ENCODE peak calls at places on chromosomes 1 and 21, in five cellular contexts. One of them, this sample, is unnamed.

GRCh38 chr1:27235827-27236226 is 1.4 kb downstream of the WDTC1 start:
- DNase-seq in posterior vena cava: no peak
- DNase-seq in RPMI7951: no peak
- DNase-seq in H54: no peak
- DNase-seq in endothelial cell: no peak
- DNase-seq in this sample: no peak

GRCh38 chr21:46029201-46029924 is 47.8 kb downstream of the COL6A1 start:
- DNase-seq in posterior vena cava: no peak
- DNase-seq in RPMI7951: no peak
- DNase-seq in H54: no peak
- DNase-seq in endothelial cell: no peak
- DNase-seq in this sample: no peak

GRCh38 chr1:63327417-63328139 is 5.2 kb downstream of the FOXD3 start:
- DNase-seq in posterior vena cava: no peak
- DNase-seq in RPMI7951: peak
- DNase-seq in H54: peak
- DNase-seq in endothelial cell: peak
- DNase-seq in this sample: peak

GRCh38 chr1:153805042-153805745 is 30.0 kb downstream of the SLC27A3 start:
- DNase-seq in posterior vena cava: no peak
- DNase-seq in RPMI7951: peak
- DNase-seq in H54: peak
- DNase-seq in endothelial cell: no peak
- DNase-seq in this sample: peak

GRCh38 chr1:12460911-12461621 is 156.9 kb downstream of the DHRS3 start:
- DNase-seq in posterior vena cava: peak
- DNase-seq in RPMI7951: no peak
- DNase-seq in H54: no peak
- DNase-seq in endothelial cell: no peak
- DNase-seq in this sample: peak

GRCh38 chr1:156592158-156592909 is 758 bp downstream of the NAXE start:
- DNase-seq in posterior vena cava: no peak
- DNase-seq in RPMI7951: no peak
- DNase-seq in H54: no peak
- DNase-seq in endothelial cell: no peak
- DNase-seq in this sample: no peak

GRCh38 chr1:160860840-160861505 is 1.7 kb downstream of the CD244 start:
- DNase-seq in posterior vena cava: no peak
- DNase-seq in RPMI7951: no peak
- DNase-seq in H54: no peak
- DNase-seq in endothelial cell: no peak
- DNase-seq in this sample: no peak

GRCh38 chr1:52632732-52633290 is at the start of gene SHISAL2A:
- DNase-seq in posterior vena cava: no peak
- DNase-seq in RPMI7951: no peak
- DNase-seq in H54: no peak
- DNase-seq in endothelial cell: peak
- DNase-seq in this sample: peak

GRCh38 chr21:43921602-43921978 is 56.6 kb downstream of the AGPAT3 start:
- DNase-seq in posterior vena cava: no peak
- DNase-seq in RPMI7951: no peak
- DNase-seq in H54: no peak
- DNase-seq in endothelial cell: no peak
- DNase-seq in this sample: no peak

GRCh38 chr1:183470147-183470960 is 1.9 kb upstream of the SMG7 start:
- DNase-seq in posterior vena cava: peak
- DNase-seq in RPMI7951: peak
- DNase-seq in H54: peak
- DNase-seq in endothelial cell: peak
- DNase-seq in this sample: peak

GRCh38 chr1:156226116-156226538 is 13.3 kb downstream of the PMF1 start:
- DNase-seq in posterior vena cava: no peak
- DNase-seq in RPMI7951: no peak
- DNase-seq in H54: no peak
- DNase-seq in endothelial cell: no peak
- DNase-seq in this sample: no peak

GRCh38 chr1:93591291-93591832 is 90.3 kb downstream of the BCAR3 start:
- DNase-seq in posterior vena cava: no peak
- DNase-seq in RPMI7951: no peak
- DNase-seq in H54: no peak
- DNase-seq in endothelial cell: no peak
- DNase-seq in this sample: no peak

GRCh38 chr1:204417231-204417997 is 5.8 kb upstream of the PPP1R15B start:
- DNase-seq in posterior vena cava: peak
- DNase-seq in RPMI7951: peak
- DNase-seq in H54: peak
- DNase-seq in endothelial cell: no peak
- DNase-seq in this sample: peak

GRCh38 chr21:28089599-28090421 is 902.9 kb downstream of the LTN1 start:
- DNase-seq in posterior vena cava: no peak
- DNase-seq in RPMI7951: no peak
- DNase-seq in H54: no peak
- DNase-seq in endothelial cell: no peak
- DNase-seq in this sample: no peak

GRCh38 chr1:154861607-154862094 is 8.4 kb downstream of the KCNN3 start:
- DNase-seq in posterior vena cava: no peak
- DNase-seq in RPMI7951: peak
- DNase-seq in H54: no peak
- DNase-seq in endothelial cell: no peak
- DNase-seq in this sample: no peak

GRCh38 chr1:59298178-59298583 is 1.3 kb downstream of the FGGY start:
- DNase-seq in posterior vena cava: peak
- DNase-seq in RPMI7951: peak
- DNase-seq in H54: no peak
- DNase-seq in endothelial cell: no peak
- DNase-seq in this sample: no peak

GRCh38 chr1:28087614-28088167 is 719 bp downstream of the EYA3 start:
- DNase-seq in posterior vena cava: no peak
- DNase-seq in RPMI7951: peak
- DNase-seq in H54: no peak
- DNase-seq in endothelial cell: peak
- DNase-seq in this sample: no peak

GRCh38 chr1:31957701-31958674 is 19.8 kb upstream of the PTP4A2 start:
- DNase-seq in posterior vena cava: no peak
- DNase-seq in RPMI7951: no peak
- DNase-seq in H54: no peak
- DNase-seq in endothelial cell: no peak
- DNase-seq in this sample: no peak

GRCh38 chr1:31708324-31708723 is 4.5 kb upstream of the COL16A1 start:
- DNase-seq in posterior vena cava: no peak
- DNase-seq in RPMI7951: no peak
- DNase-seq in H54: no peak
- DNase-seq in endothelial cell: no peak
- DNase-seq in this sample: no peak

GRCh38 chr21:35427320-35428040 is 378.4 kb upstream of the RUNX1 start:
- DNase-seq in posterior vena cava: peak
- DNase-seq in RPMI7951: no peak
- DNase-seq in H54: no peak
- DNase-seq in endothelial cell: no peak
- DNase-seq in this sample: no peak

GRCh38 chr21:34158866-34159616 is 85.7 kb downstream of the MRPS6 start:
- DNase-seq in posterior vena cava: no peak
- DNase-seq in RPMI7951: no peak
- DNase-seq in H54: no peak
- DNase-seq in endothelial cell: no peak
- DNase-seq in this sample: no peak

GRCh38 chr1:167168424-167168823 is 52.3 kb upstream of the POU2F1 start:
- DNase-seq in posterior vena cava: no peak
- DNase-seq in RPMI7951: no peak
- DNase-seq in H54: no peak
- DNase-seq in endothelial cell: no peak
- DNase-seq in this sample: no peak

GRCh38 chr1:110390692-110391232 is at the start of gene SLC16A4:
- DNase-seq in posterior vena cava: no peak
- DNase-seq in RPMI7951: peak
- DNase-seq in H54: no peak
- DNase-seq in endothelial cell: peak
- DNase-seq in this sample: no peak

GRCh38 chr1:180062452-180062971 is 92.2 kb upstream of the QSOX1 start:
- DNase-seq in posterior vena cava: no peak
- DNase-seq in RPMI7951: no peak
- DNase-seq in H54: no peak
- DNase-seq in endothelial cell: no peak
- DNase-seq in this sample: no peak

GRCh38 chr21:45148316-45149000 is 74.1 kb downstream of the ADARB1 start:
- DNase-seq in posterior vena cava: peak
- DNase-seq in RPMI7951: no peak
- DNase-seq in H54: no peak
- DNase-seq in endothelial cell: no peak
- DNase-seq in this sample: no peak

GRCh38 chr1:107140703-107141490 is at the start of gene NTNG1:
- DNase-seq in posterior vena cava: peak
- DNase-seq in RPMI7951: no peak
- DNase-seq in H54: peak
- DNase-seq in endothelial cell: peak
- DNase-seq in this sample: no peak

GRCh38 chr1:169024800-169025253 is 81.7 kb upstream of the ATP1B1 start:
- DNase-seq in posterior vena cava: no peak
- DNase-seq in RPMI7951: no peak
- DNase-seq in H54: no peak
- DNase-seq in endothelial cell: no peak
- DNase-seq in this sample: no peak

GRCh38 chr1:199311478-199312242 is 672.8 kb downstream of the PTPRC start:
- DNase-seq in posterior vena cava: no peak
- DNase-seq in RPMI7951: peak
- DNase-seq in H54: no peak
- DNase-seq in endothelial cell: no peak
- DNase-seq in this sample: no peak

GRCh38 chr1:30919025-30919881 is 10.7 kb upstream of the SDC3 start:
- DNase-seq in posterior vena cava: peak
- DNase-seq in RPMI7951: peak
- DNase-seq in H54: no peak
- DNase-seq in endothelial cell: no peak
- DNase-seq in this sample: no peak

GRCh38 chr1:11944358-11944981 is 10.0 kb downstream of the PLOD1 start:
- DNase-seq in posterior vena cava: no peak
- DNase-seq in RPMI7951: no peak
- DNase-seq in H54: no peak
- DNase-seq in endothelial cell: no peak
- DNase-seq in this sample: no peak

GRCh38 chr1:21278898-21279819 is 11.1 kb downstream of the ECE1 start:
- DNase-seq in posterior vena cava: peak
- DNase-seq in RPMI7951: no peak
- DNase-seq in H54: no peak
- DNase-seq in endothelial cell: peak
- DNase-seq in this sample: no peak